ENCODE peak calls at places on chromosomes 13 and 19, in eight cellular contexts. I is progenitor cell of endocrine pancreas; H is WERI-Rb-1; A is upper lobe of right lung; W is choroid plexus epithelial cell; E is CD4-positive, alpha-beta T cell; G is GM23338; Q is body of pancreas. B is an unnamed sample.

GRCh38 chr13:113602291-113602970 is 17.9 kb downstream of the TFDP1 start:
- DNase-seq in Q (no peak), W (no peak), E (no peak), I (no peak), G (no peak), A (no peak), H (no peak), B (no peak)

GRCh38 chr19:41951686-41952172 is 7.4 kb downstream of the RABAC1 start:
- DNase-seq in G (peak), H (peak), E (peak), W (peak), Q (peak), A (peak), I (peak), B (peak)

GRCh38 chr19:43504426-43505185 is at the start of gene PHLDB3:
- DNase-seq in A (peak), G (peak), Q (peak), E (peak), W (no peak), I (peak), H (peak), B (peak)

GRCh38 chr19:58108546-58108817 is 10.5 kb upstream of the ZSCAN18 start:
- DNase-seq in W (no peak), Q (no peak), G (no peak), E (no peak), A (no peak), H (no peak), I (no peak), B (no peak)

GRCh38 chr13:72521965-72522661 is 205.3 kb downstream of the MZT1 start:
- DNase-seq in W (no peak), A (no peak), G (no peak), Q (no peak), E (no peak), I (no peak), H (peak), B (no peak)

GRCh38 chr19:43446746-43447489 is 18.5 kb downstream of the LYPD3 start:
- DNase-seq in H (peak), Q (peak), E (peak), W (peak), G (peak), A (peak), I (peak), B (peak)

GRCh38 chr13:48156466-48156865 is 61.6 kb upstream of the MED4 start:
- DNase-seq in Q (no peak), W (no peak), I (no peak), E (peak), A (no peak), G (peak), H (no peak), B (no peak)

GRCh38 chr19:12137541-12137940 is 2.6 kb downstream of the ZNF20 start:
- DNase-seq in G (peak), E (no peak), Q (no peak), W (peak), A (no peak), I (no peak), H (peak), B (no peak)

GRCh38 chr13:109156181-109156935 is 526.9 kb downstream of the MYO16 start:
- DNase-seq in Q (no peak), G (no peak), A (peak), I (no peak), E (no peak), H (no peak), W (peak), B (no peak)

GRCh38 chr13:36531746-36532486 is 99.6 kb downstream of the CCNA1 start:
- DNase-seq in E (no peak), I (no peak), A (no peak), W (peak), Q (no peak), G (no peak), H (no peak), B (no peak)

GRCh38 chr19:20422616-20423205 is 142.9 kb downstream of the ZNF737 start:
- DNase-seq in I (no peak), A (no peak), E (no peak), W (peak), Q (no peak), H (peak), G (no peak), B (no peak)

GRCh38 chr19:47032171-47032811 is 12.7 kb downstream of the NPAS1 start:
- DNase-seq in G (peak), E (peak), W (peak), Q (peak), I (peak), A (peak), H (peak), B (no peak)

GRCh38 chr19:10044390-10044789 is 31.1 kb downstream of the RDH8 start:
- DNase-seq in Q (no peak), G (no peak), W (no peak), H (no peak), I (no peak), E (no peak), A (no peak), B (no peak)

GRCh38 chr19:53019684-53020083 is 6.0 kb downstream of the ERVV-1 start:
- DNase-seq in E (no peak), Q (no peak), G (peak), W (peak), I (no peak), H (peak), A (no peak), B (no peak)

GRCh38 chr13:51479199-51479523 is 26.3 kb upstream of the INTS6 start:
- DNase-seq in I (no peak), H (no peak), G (no peak), Q (no peak), W (peak), E (no peak), A (no peak), B (no peak)

GRCh38 chr13:91323349-91323748 is 24.1 kb upstream of the MIR17HG start:
- DNase-seq in E (no peak), G (no peak), H (no peak), W (no peak), A (no peak), Q (no peak), I (no peak), B (no peak)

GRCh38 chr13:45575830-45576180 is 39.7 kb downstream of the ERICH6B start:
- DNase-seq in A (no peak), H (no peak), G (no peak), E (no peak), Q (no peak), W (no peak), I (no peak), B (no peak)

GRCh38 chr19:39187552-39187943 is 9.2 kb upstream of the NCCRP1 start:
- DNase-seq in H (no peak), G (no peak), Q (no peak), I (no peak), E (no peak), A (no peak), W (no peak), B (no peak)
- TF ChIP-seq CTCF in H (no peak), G (no peak), Q (no peak), I (no peak), E (peak), A (no peak), W (no peak), B (peak)

DNA sequence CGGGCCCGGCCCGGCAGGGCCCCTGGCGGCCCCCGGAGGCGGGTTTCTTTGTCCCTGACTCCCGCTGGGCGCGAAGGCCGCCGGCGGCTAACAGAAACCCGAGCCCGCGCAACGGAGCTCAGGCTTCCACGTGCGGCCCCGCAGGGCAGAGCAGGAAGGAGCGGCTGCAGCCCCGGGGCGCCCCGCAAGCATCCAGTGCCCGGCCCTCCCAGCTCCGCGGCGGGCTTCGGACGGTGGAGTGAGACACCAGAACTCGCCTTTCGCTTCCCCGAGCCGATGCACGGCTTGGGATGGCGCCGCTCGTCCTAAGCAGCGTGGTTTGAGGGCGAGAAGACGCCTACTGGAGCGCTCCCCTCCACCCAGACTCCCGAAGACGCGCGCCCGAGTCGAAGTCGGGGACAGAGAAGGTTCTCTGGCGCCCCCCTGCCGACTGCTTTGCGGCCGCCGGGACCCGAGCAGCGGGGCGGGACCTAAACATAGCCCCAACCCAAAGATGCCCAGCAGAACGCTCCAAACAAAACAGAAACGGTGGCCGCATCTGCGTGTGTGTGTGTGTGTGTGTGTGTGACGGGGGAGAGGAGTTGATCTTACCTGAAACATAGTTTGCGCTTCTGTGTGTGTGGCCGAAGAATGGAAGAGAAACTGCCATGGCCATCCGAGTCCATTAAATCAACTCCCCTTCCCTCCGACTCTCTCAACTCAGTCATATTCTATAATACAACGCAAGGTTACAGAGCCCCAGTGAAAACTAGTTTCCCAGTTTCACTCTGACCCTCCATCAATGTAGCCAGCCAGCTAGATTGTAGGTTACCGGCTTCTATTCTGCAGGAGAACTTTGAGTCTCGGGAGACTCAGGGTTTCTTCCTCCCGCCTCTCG is 629 bp upstream of the FGF9 start:
- DNase-seq in Q (peak), H (peak), A (peak), W (peak), E (peak), I (peak), G (peak), B (peak)
- TF ChIP-seq CTCF in Q (no peak), H (peak), A (peak), W (no peak), E (no peak), I (peak), G (peak), B (peak)

GRCh38 chr19:44694184-44694579 is 4.8 kb upstream of the CEACAM16 start:
- DNase-seq in H (no peak), A (no peak), I (no peak), E (no peak), G (peak), Q (no peak), W (no peak), B (no peak)
- TF ChIP-seq CTCF in H (peak), A (peak), I (peak), E (peak), G (peak), Q (no peak), W (peak), B (peak)

GRCh38 chr19:3783660-3784584 is 2.3 kb downstream of the MATK start:
- DNase-seq in I (no peak), G (peak), A (peak), Q (no peak), W (no peak), E (no peak), H (peak), B (no peak)
- TF ChIP-seq CTCF in I (peak), G (peak), A (peak), Q (no peak), W (peak), E (peak), H (peak), B (peak)

DNA sequence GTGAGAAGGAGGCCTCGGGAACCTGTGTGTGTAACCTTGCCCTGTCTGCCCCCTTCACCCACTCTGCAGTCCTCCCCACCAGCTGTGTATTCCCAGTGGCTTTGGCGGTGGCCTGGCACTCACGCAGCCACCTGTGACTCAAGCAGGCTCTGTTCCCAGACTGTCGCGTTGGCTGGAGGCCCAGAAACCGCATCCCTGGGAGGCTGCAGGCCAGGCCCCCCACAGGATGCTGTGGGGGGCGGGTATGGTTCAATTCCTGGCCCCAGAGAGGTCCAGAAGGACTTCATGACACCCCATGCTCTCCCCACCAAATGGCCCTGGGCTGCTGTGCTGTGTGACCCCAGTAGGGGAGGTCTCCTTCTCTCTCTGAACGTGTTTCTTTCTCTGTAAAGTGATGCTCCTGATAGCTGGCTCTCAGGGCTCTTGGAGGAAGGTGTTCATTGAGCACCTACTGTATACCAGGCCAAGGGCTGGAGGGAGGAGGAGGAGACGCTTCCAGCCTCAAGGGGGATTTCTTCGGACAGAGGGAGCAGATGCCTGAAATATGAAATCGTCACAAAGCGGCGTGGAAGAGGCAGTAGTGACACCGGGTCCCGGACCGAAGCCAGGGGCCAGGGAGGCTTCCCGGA is 1.9 kb upstream of the LINGO3 start:
- DNase-seq in E (no peak), W (no peak), I (no peak), G (no peak), H (no peak), A (no peak), Q (peak), B (no peak)
- TF ChIP-seq CTCF in E (no peak), W (no peak), I (no peak), G (no peak), H (no peak), A (no peak), Q (no peak), B (no peak)

DNA sequence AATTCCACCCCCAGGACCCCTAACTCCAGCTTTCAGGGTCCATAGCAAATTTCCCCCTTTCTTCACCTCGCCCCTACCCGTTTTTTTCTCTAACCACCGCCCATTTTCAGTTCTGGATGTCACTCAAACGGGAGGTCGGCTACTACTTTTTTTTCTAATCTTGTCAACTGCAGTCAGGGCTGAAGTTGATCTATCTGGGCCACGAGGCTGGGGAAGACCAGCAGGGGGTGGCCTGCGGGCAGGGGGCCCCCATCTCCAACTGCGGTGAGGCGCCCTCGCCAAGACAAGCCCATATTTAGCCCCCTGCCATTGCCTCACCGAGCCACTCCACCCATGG is 748 bp downstream of the LHFPL6 start:
- DNase-seq in Q (no peak), I (no peak), G (no peak), E (no peak), H (no peak), A (no peak), W (no peak), B (no peak)
- TF ChIP-seq CTCF in Q (no peak), I (no peak), G (no peak), E (no peak), H (no peak), A (no peak), W (no peak), B (no peak)

DNA sequence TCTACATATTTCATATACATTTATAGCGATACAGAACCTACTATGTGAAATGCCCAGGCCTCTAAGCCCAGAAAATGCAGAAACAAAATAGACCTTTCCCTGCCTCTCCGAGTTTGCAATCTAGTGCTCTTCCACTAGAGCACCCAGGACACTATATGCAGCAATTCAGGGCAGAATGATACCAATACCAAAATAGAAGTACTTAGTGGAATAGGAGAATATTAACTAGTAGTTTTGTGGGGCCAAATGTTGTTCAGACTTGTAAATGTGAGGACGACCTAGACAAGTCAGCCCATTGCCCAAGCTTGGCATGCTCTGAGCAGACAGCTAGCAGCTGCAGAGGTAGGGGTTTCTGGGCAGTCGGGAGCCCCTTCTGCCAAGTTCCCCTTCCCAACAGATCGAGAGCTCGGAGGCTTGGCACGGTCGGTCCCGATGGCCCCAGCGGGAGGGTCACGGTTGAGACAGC is 35.8 kb upstream of the FLT1 start:
- DNase-seq in E (no peak), I (no peak), Q (no peak), H (no peak), A (no peak), G (no peak), W (peak), B (no peak)
- TF ChIP-seq CTCF in E (no peak), I (no peak), Q (no peak), H (no peak), A (no peak), G (no peak), W (peak), B (no peak)